ENCODE peak calls at places on chromosomes 3 and 15, in nine cellular contexts. U is foreskin keratinocyte; O is astrocyte; S is AG04450; Y is esophagus squamous epithelium; C is fibroblast of lung; D is GM23338; H is pancreas; K is CD4-positive, alpha-beta T cell. L is an unnamed sample.

GRCh38 chr15:31326729-31327673 is at the start of gene KLF13:
- DNase-seq in U (peak; percentile 63), O (no peak), S (no peak), Y (no peak), C (peak; percentile 61), D (no peak), H (peak; percentile 89), K (peak; percentile 75), L (peak; percentile 79)

GRCh38 chr3:141015486-141015885 is 35.7 kb upstream of the SPSB4 start:
- DNase-seq in U (peak; percentile 51), O (peak; percentile 12), S (no peak), Y (no peak), C (peak; percentile 33), D (no peak), H (no peak), K (no peak), L (no peak)

GRCh38 chr3:29153811-29154210 is 127.1 kb upstream of the RBMS3 start:
- DNase-seq in U (no peak), O (no peak), S (no peak), Y (no peak), C (no peak), D (no peak), H (no peak), K (no peak), L (no peak)

GRCh38 chr15:101250931-101251829 is 668 bp downstream of the CHSY1 start:
- DNase-seq in U (peak; percentile 28), O (no peak), S (no peak), Y (no peak), C (peak; percentile 50), D (peak; percentile 87), H (peak; percentile 84), K (no peak), L (no peak)

GRCh38 chr3:103218146-103218545 is 783.3 kb downstream of the ZPLD1 start:
- DNase-seq in U (no peak), O (peak; percentile 4), S (no peak), Y (no peak), C (peak; percentile 17), D (no peak), H (no peak), K (no peak), L (no peak)

GRCh38 chr3:153372326-153372725 is 210.3 kb downstream of the RAP2B start:
- DNase-seq in U (peak; percentile 56), O (peak; percentile 8), S (peak; percentile 2), Y (no peak), C (peak; percentile 23), D (no peak), H (no peak), K (no peak), L (no peak)

GRCh38 chr3:121167374-121168139 is 259.6 kb downstream of the STXBP5L start:
- DNase-seq in U (no peak), O (no peak), S (no peak), Y (no peak), C (no peak), D (no peak), H (no peak), K (no peak), L (no peak)

GRCh38 chr3:137097852-137098251 is 140.1 kb downstream of the IL20RB start:
- DNase-seq in U (no peak), O (no peak), S (no peak), Y (no peak), C (no peak), D (no peak), H (no peak), K (no peak), L (no peak)

GRCh38 chr3:141255864-141256263 is 24.2 kb downstream of the PXYLP1 start:
- DNase-seq in U (no peak), O (no peak), S (no peak), Y (no peak), C (no peak), D (peak; percentile 71), H (no peak), K (peak; percentile 52), L (no peak)

GRCh38 chr3:1677576-1678164 is 421.0 kb upstream of the CNTN4 start:
- DNase-seq in U (no peak), O (no peak), S (no peak), Y (no peak), C (no peak), D (peak; percentile 2), H (no peak), K (no peak), L (no peak)

GRCh38 chr3:172749201-172749965 is 1.1 kb upstream of the ECT2 start:
- DNase-seq in U (peak; percentile 94), O (peak; percentile 97), S (peak; percentile 88), Y (no peak), C (peak; percentile 98), D (peak; percentile 16), H (no peak), K (no peak), L (no peak)
- H3K27ac ChIP-seq in U (peak overlapping the region; percentile 96), O (peak overlapping the region; percentile 99), S (peak overlapping the region; percentile 97), Y (peak overlapping the region; percentile 81), C (peak overlapping the region; percentile 89), D (peak overlapping the region; percentile 79), H (peak overlapping the region; percentile 81), K (no peak overlapping the region), L (peak overlapping the region; percentile 54)

GRCh38 chr3:61682671-61683408 is 121.5 kb downstream of the PTPRG start:
- DNase-seq in U (peak; percentile 74), O (no peak), S (no peak), Y (no peak), C (peak; percentile 23), D (no peak), H (no peak), K (no peak), L (no peak)

GRCh38 chr3:61685755-61686154 is 124.4 kb downstream of the PTPRG start:
- DNase-seq in U (no peak), O (no peak), S (no peak), Y (no peak), C (no peak), D (no peak), H (no peak), K (no peak), L (no peak)

GRCh38 chr3:61681636-61682035 is 120.3 kb downstream of the PTPRG start:
- DNase-seq in U (no peak), O (no peak), S (no peak), Y (no peak), C (no peak), D (no peak), H (no peak), K (no peak), L (no peak)

GRCh38 chr3:61684386-61684785 is 123.0 kb downstream of the PTPRG start:
- DNase-seq in U (no peak), O (no peak), S (no peak), Y (no peak), C (no peak), D (no peak), H (no peak), K (no peak), L (no peak)

GRCh38 chr3:61683409-61684261 is 122.3 kb downstream of the PTPRG start:
- DNase-seq in U (no peak), O (no peak), S (no peak), Y (no peak), C (no peak), D (no peak), H (no peak), K (no peak), L (no peak)
- H3K27ac ChIP-seq in U (peak overlapping the region; percentile 61), O (no peak overlapping the region), S (no peak overlapping the region), Y (no peak overlapping the region), C (no peak overlapping the region), D (no peak overlapping the region), H (no peak overlapping the region), K (no peak overlapping the region), L (no peak overlapping the region)

GRCh38 chr3:7585052-7585451 is 724.1 kb downstream of the GRM7 start:
- DNase-seq in U (no peak), O (no peak), S (no peak), Y (no peak), C (no peak), D (no peak), H (no peak), K (no peak), L (no peak)

DNA sequence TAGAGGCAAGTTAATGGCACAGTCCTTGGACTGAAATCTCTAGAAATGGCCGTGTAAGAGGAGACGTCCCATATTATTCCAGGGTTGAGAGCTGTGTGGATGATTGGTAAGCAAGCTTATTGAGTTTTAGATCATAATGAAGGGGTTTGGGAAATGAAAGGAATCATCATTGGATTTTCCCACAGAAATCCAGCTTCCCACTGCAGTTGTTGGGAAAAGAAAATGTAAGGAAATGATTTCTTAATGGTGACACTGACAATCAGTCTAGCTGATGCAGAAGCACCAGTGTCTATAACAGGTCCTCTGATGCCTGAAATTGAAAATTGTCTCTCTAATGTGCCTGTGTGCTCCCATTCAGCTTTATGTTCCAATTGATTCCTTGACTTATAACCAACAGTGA is 728.6 kb downstream of the GRM7 start:
- DNase-seq in U (no peak), O (no peak), S (no peak), Y (no peak), C (no peak), D (no peak), H (no peak), K (no peak), L (no peak)
- H3K27ac ChIP-seq in U (no peak overlapping the region), O (no peak overlapping the region), S (no peak overlapping the region), Y (no peak overlapping the region), C (no peak overlapping the region), D (no peak overlapping the region), H (no peak overlapping the region), K (no peak overlapping the region), L (no peak overlapping the region)

GRCh38 chr15:89625716-89626115 is 29.6 kb downstream of the KIF7 start:
- DNase-seq in U (no peak), O (no peak), S (no peak), Y (no peak), C (no peak), D (no peak), H (no peak), K (no peak), L (no peak)
- H3K27ac ChIP-seq in U (no peak overlapping the region), O (no peak overlapping the region), S (no peak overlapping the region), Y (no peak overlapping the region), C (no peak overlapping the region), D (no peak overlapping the region), H (no peak overlapping the region), K (no peak overlapping the region), L (no peak overlapping the region)